ENCODE peak calls at places on chromosome 14, in five cellular contexts. S, H, Z, X and R are unnamed samples.

GRCh38 chr14:71165121-71165574 is 257.9 kb downstream of the PCNX1 start:
- ATAC-seq in S (peak), H (no peak), Z (peak), X (no peak), R (no peak)

GRCh38 chr14:69666112-69666511 is 54.7 kb downstream of the SUSD6 start:
- ATAC-seq in S (peak), H (no peak), Z (no peak), X (no peak), R (no peak)

GRCh38 chr14:102508774-102509743 is 517 bp downstream of the ANKRD9 start:
- ATAC-seq in S (peak), H (no peak), Z (peak), X (peak), R (peak)

GRCh38 chr14:68181395-68182326 is 362.1 kb downstream of the RAD51B start:
- ATAC-seq in S (no peak), H (peak), Z (peak), X (no peak), R (peak)

GRCh38 chr14:104856157-104856868 is 8.8 kb upstream of the CEP170B start:
- ATAC-seq in S (no peak), H (no peak), Z (peak), X (no peak), R (no peak)

GRCh38 chr14:75910048-75910447 is 71.7 kb downstream of the TGFB3 start:
- ATAC-seq in S (no peak), H (no peak), Z (no peak), X (no peak), R (no peak)

GRCh38 chr14:32087173-32087861 is 10.2 kb downstream of the ARHGAP5 start:
- ATAC-seq in S (no peak), H (no peak), Z (peak), X (no peak), R (no peak)

GRCh38 chr14:91728616-91729183 is 3.2 kb downstream of the CATSPERB start:
- ATAC-seq in S (no peak), H (no peak), Z (no peak), X (no peak), R (peak)

GRCh38 chr14:50812856-50813543 is 18.0 kb downstream of the NIN start:
- ATAC-seq in S (no peak), H (peak), Z (no peak), X (no peak), R (peak)

GRCh38 chr14:89503458-89503996 is 86.5 kb upstream of the FOXN3 start:
- ATAC-seq in S (no peak), H (no peak), Z (no peak), X (no peak), R (no peak)

GRCh38 chr14:90427848-90428426 is 31.1 kb downstream of the CALM1 start:
- ATAC-seq in S (peak), H (no peak), Z (no peak), X (no peak), R (no peak)

GRCh38 chr14:103854017-103854808 is 6.8 kb upstream of the PPP1R13B start:
- ATAC-seq in S (no peak), H (no peak), Z (no peak), X (no peak), R (no peak)

GRCh38 chr14:66619952-66620351 is 112.0 kb downstream of the GPHN start:
- ATAC-seq in S (no peak), H (no peak), Z (no peak), X (no peak), R (no peak)

GRCh38 chr14:52514046-52514811 is 38.1 kb downstream of the TXNDC16 start:
- ATAC-seq in S (no peak), H (no peak), Z (no peak), X (no peak), R (no peak)

GRCh38 chr14:64279719-64280668 is 14.2 kb downstream of the ESR2 start:
- ATAC-seq in S (no peak), H (peak), Z (peak), X (no peak), R (peak)

GRCh38 chr14:81459421-81459820 is 59.3 kb upstream of the STON2 start:
- ATAC-seq in S (no peak), H (no peak), Z (no peak), X (no peak), R (no peak)

GRCh38 chr14:85336817-85337216 is 193.1 kb upstream of the FLRT2 start:
- ATAC-seq in S (no peak), H (no peak), Z (no peak), X (no peak), R (no peak)

GRCh38 chr14:51086044-51086443 is 8.9 kb downstream of the TRIM9 start:
- ATAC-seq in S (peak), H (no peak), Z (no peak), X (no peak), R (no peak)

GRCh38 chr14:100714205-100714781 is 12.4 kb upstream of the DLK1 start:
- ATAC-seq in S (no peak), H (no peak), Z (no peak), X (no peak), R (no peak)

GRCh38 chr14:99262977-99263448 is 9.0 kb downstream of the BCL11B start:
- ATAC-seq in S (no peak), H (no peak), Z (no peak), X (no peak), R (no peak)

GRCh38 chr14:104734991-104735779 is 11.2 kb downstream of the ADSS1 start:
- ATAC-seq in S (peak), H (no peak), Z (no peak), X (no peak), R (no peak)

GRCh38 chr14:94473666-94474410 is 2.2 kb downstream of the SERPINA9 start:
- ATAC-seq in S (no peak), H (no peak), Z (peak), X (no peak), R (no peak)

GRCh38 chr14:63499701-63500250 is 43.4 kb downstream of the PPP2R5E start:
- ATAC-seq in S (peak), H (no peak), Z (no peak), X (no peak), R (no peak)

GRCh38 chr14:99117671-99118045 is 154.3 kb downstream of the BCL11B start:
- ATAC-seq in S (no peak), H (no peak), Z (no peak), X (no peak), R (no peak)

GRCh38 chr14:22837750-22838538 is 1.6 kb downstream of the MMP14 start:
- ATAC-seq in S (peak), H (no peak), Z (peak), X (no peak), R (no peak)

GRCh38 chr14:50371546-50371945 is 25.1 kb downstream of the CDKL1 start:
- ATAC-seq in S (no peak), H (no peak), Z (no peak), X (no peak), R (no peak)